ENCODE peak calls at places on chromosomes 11 and 22, in five cellular contexts. One of them, this sample, is unnamed.

GRCh38 chr11:44771252-44771734 is 44.5 kb downstream of the TSPAN18 start:
- DNase-seq in naive thymus-derived CD4-positive, alpha-beta T cell: no peak
- DNase-seq in left lung: no peak
- DNase-seq in body of pancreas: no peak
- DNase-seq in tibial nerve: no peak
- DNase-seq in this sample: no peak

GRCh38 chr11:56740107-56740506 is 8.4 kb downstream of the OR9G4 start:
- DNase-seq in naive thymus-derived CD4-positive, alpha-beta T cell: no peak
- DNase-seq in left lung: no peak
- DNase-seq in body of pancreas: no peak
- DNase-seq in tibial nerve: no peak
- DNase-seq in this sample: no peak

GRCh38 chr11:117627259-117627658 is 169.8 kb downstream of the DSCAML1 start:
- DNase-seq in naive thymus-derived CD4-positive, alpha-beta T cell: no peak
- DNase-seq in left lung: no peak
- DNase-seq in tibial nerve: no peak
- DNase-seq in body of pancreas: no peak
- DNase-seq in this sample: no peak

GRCh38 chr22:23036684-23037428 is 33.5 kb upstream of the GNAZ start:
- DNase-seq in naive thymus-derived CD4-positive, alpha-beta T cell: no peak
- DNase-seq in tibial nerve: no peak
- DNase-seq in body of pancreas: peak; percentile 18
- DNase-seq in left lung: no peak
- DNase-seq in this sample: no peak

GRCh38 chr11:111310088-111310487 is 11.7 kb downstream of the POU2AF3 start:
- DNase-seq in tibial nerve: no peak
- DNase-seq in naive thymus-derived CD4-positive, alpha-beta T cell: no peak
- DNase-seq in body of pancreas: no peak
- DNase-seq in left lung: no peak
- DNase-seq in this sample: no peak

GRCh38 chr11:94245121-94245520 is 59.3 kb upstream of the IZUMO1R start:
- DNase-seq in body of pancreas: no peak
- DNase-seq in left lung: no peak
- DNase-seq in tibial nerve: no peak
- DNase-seq in naive thymus-derived CD4-positive, alpha-beta T cell: no peak
- DNase-seq in this sample: no peak

GRCh38 chr11:122850076-122850631 is 11.9 kb downstream of the CRTAM start:
- DNase-seq in body of pancreas: no peak
- DNase-seq in tibial nerve: no peak
- DNase-seq in naive thymus-derived CD4-positive, alpha-beta T cell: no peak
- DNase-seq in left lung: no peak
- DNase-seq in this sample: no peak

GRCh38 chr11:35166369-35167360 is 27.7 kb downstream of the CD44 start:
- DNase-seq in left lung: peak; percentile 42
- DNase-seq in body of pancreas: no peak
- DNase-seq in tibial nerve: no peak
- DNase-seq in naive thymus-derived CD4-positive, alpha-beta T cell: peak; percentile 45
- DNase-seq in this sample: no peak

GRCh38 chr11:11075515-11076171 is 217.8 kb upstream of the ZBED5 start:
- DNase-seq in tibial nerve: no peak
- DNase-seq in naive thymus-derived CD4-positive, alpha-beta T cell: no peak
- DNase-seq in left lung: no peak
- DNase-seq in body of pancreas: no peak
- DNase-seq in this sample: no peak

GRCh38 chr11:47991266-47991830 is 11.0 kb downstream of the PTPRJ start:
- DNase-seq in left lung: no peak
- DNase-seq in body of pancreas: peak; percentile 91
- DNase-seq in tibial nerve: no peak
- DNase-seq in naive thymus-derived CD4-positive, alpha-beta T cell: no peak
- DNase-seq in this sample: no peak

GRCh38 chr22:17370766-17371181 is 1.5 kb downstream of the CECR2 start:
- DNase-seq in left lung: no peak
- DNase-seq in naive thymus-derived CD4-positive, alpha-beta T cell: no peak
- DNase-seq in body of pancreas: no peak
- DNase-seq in tibial nerve: no peak
- DNase-seq in this sample: no peak

GRCh38 chr22:39933741-39934140 is 26.5 kb upstream of the TMA7B start:
- DNase-seq in naive thymus-derived CD4-positive, alpha-beta T cell: peak; percentile 34
- DNase-seq in tibial nerve: no peak
- DNase-seq in left lung: no peak
- DNase-seq in body of pancreas: no peak
- DNase-seq in this sample: no peak

GRCh38 chr22:45105281-45105700 is 58.4 kb upstream of the NUP50 start:
- DNase-seq in body of pancreas: no peak
- DNase-seq in naive thymus-derived CD4-positive, alpha-beta T cell: no peak
- DNase-seq in tibial nerve: no peak
- DNase-seq in left lung: no peak
- DNase-seq in this sample: no peak

GRCh38 chr11:91653091-91653754 is 571.4 kb upstream of the FAT3 start:
- DNase-seq in left lung: no peak
- DNase-seq in body of pancreas: no peak
- DNase-seq in naive thymus-derived CD4-positive, alpha-beta T cell: no peak
- DNase-seq in tibial nerve: no peak
- DNase-seq in this sample: no peak

GRCh38 chr22:23753371-23753770 is 854 bp downstream of the VPREB3 start:
- DNase-seq in naive thymus-derived CD4-positive, alpha-beta T cell: no peak
- DNase-seq in body of pancreas: no peak
- DNase-seq in left lung: no peak
- DNase-seq in tibial nerve: no peak
- DNase-seq in this sample: no peak

GRCh38 chr11:47979378-47980092 is 824 bp upstream of the PTPRJ start:
- DNase-seq in left lung: no peak
- DNase-seq in body of pancreas: no peak
- DNase-seq in tibial nerve: no peak
- DNase-seq in naive thymus-derived CD4-positive, alpha-beta T cell: no peak
- DNase-seq in this sample: no peak

GRCh38 chr11:122634507-122634906 is 21.0 kb upstream of the UBASH3B start:
- DNase-seq in tibial nerve: no peak
- DNase-seq in left lung: no peak
- DNase-seq in body of pancreas: no peak
- DNase-seq in naive thymus-derived CD4-positive, alpha-beta T cell: no peak
- DNase-seq in this sample: peak; percentile 25

GRCh38 chr11:114438303-114438702 is 964 bp upstream of the REXO2 start:
- DNase-seq in tibial nerve: no peak
- DNase-seq in left lung: no peak
- DNase-seq in naive thymus-derived CD4-positive, alpha-beta T cell: no peak
- DNase-seq in body of pancreas: no peak
- DNase-seq in this sample: no peak

GRCh38 chr11:57087966-57088365 is 93.8 kb upstream of the LRRC55 start:
- DNase-seq in naive thymus-derived CD4-positive, alpha-beta T cell: no peak
- DNase-seq in body of pancreas: no peak
- DNase-seq in tibial nerve: no peak
- DNase-seq in left lung: no peak
- DNase-seq in this sample: no peak

GRCh38 chr11:111660822-111661221 is 58.6 kb downstream of the SIK2 start:
- DNase-seq in body of pancreas: no peak
- DNase-seq in left lung: no peak
- DNase-seq in naive thymus-derived CD4-positive, alpha-beta T cell: no peak
- DNase-seq in tibial nerve: no peak
- DNase-seq in this sample: no peak

GRCh38 chr11:134949716-134950115 is 537.7 kb upstream of the B3GAT1 start:
- DNase-seq in left lung: no peak
- DNase-seq in body of pancreas: no peak
- DNase-seq in naive thymus-derived CD4-positive, alpha-beta T cell: no peak
- DNase-seq in tibial nerve: no peak
- DNase-seq in this sample: no peak

GRCh38 chr11:44729718-44730117 is 3.0 kb downstream of the TSPAN18 start:
- DNase-seq in naive thymus-derived CD4-positive, alpha-beta T cell: no peak
- DNase-seq in body of pancreas: no peak
- DNase-seq in left lung: no peak
- DNase-seq in tibial nerve: no peak
- DNase-seq in this sample: no peak

GRCh38 chr11:102798012-102798746 is at the start of gene MMP1:
- DNase-seq in body of pancreas: no peak
- DNase-seq in left lung: no peak
- DNase-seq in naive thymus-derived CD4-positive, alpha-beta T cell: no peak
- DNase-seq in tibial nerve: no peak
- DNase-seq in this sample: no peak

GRCh38 chr11:66857234-66857926 is 516 bp downstream of the LRFN4 start:
- DNase-seq in tibial nerve: no peak
- DNase-seq in left lung: peak; percentile 71
- DNase-seq in naive thymus-derived CD4-positive, alpha-beta T cell: no peak
- DNase-seq in body of pancreas: no peak
- DNase-seq in this sample: no peak

GRCh38 chr11:116851631-116852030 is 14.2 kb upstream of the APOA1 start:
- DNase-seq in naive thymus-derived CD4-positive, alpha-beta T cell: peak; percentile 45
- DNase-seq in body of pancreas: no peak
- DNase-seq in left lung: peak; percentile 83
- DNase-seq in tibial nerve: no peak
- DNase-seq in this sample: no peak

GRCh38 chr11:68121067-68121899 is at the start of gene CHKA:
- DNase-seq in left lung: peak; percentile 96
- DNase-seq in naive thymus-derived CD4-positive, alpha-beta T cell: peak; percentile 78
- DNase-seq in body of pancreas: peak; percentile 94
- DNase-seq in tibial nerve: peak; percentile 87
- DNase-seq in this sample: peak; percentile 94

GRCh38 chr22:37849089-37849751 is at the start of gene EIF3L:
- DNase-seq in body of pancreas: peak; percentile 91
- DNase-seq in naive thymus-derived CD4-positive, alpha-beta T cell: peak; percentile 84
- DNase-seq in tibial nerve: peak; percentile 69
- DNase-seq in left lung: peak; percentile 98
- DNase-seq in this sample: peak; percentile 89

GRCh38 chr22:26642465-26643367 is 14.7 kb upstream of the MIAT start:
- DNase-seq in tibial nerve: no peak
- DNase-seq in body of pancreas: no peak
- DNase-seq in left lung: no peak
- DNase-seq in naive thymus-derived CD4-positive, alpha-beta T cell: no peak
- DNase-seq in this sample: peak; percentile 32

GRCh38 chr11:9341638-9342137 is 27.3 kb upstream of the TMEM41B start:
- DNase-seq in left lung: no peak
- DNase-seq in tibial nerve: no peak
- DNase-seq in naive thymus-derived CD4-positive, alpha-beta T cell: no peak
- DNase-seq in body of pancreas: no peak
- DNase-seq in this sample: no peak

GRCh38 chr11:6618117-6619020 is 853 bp downstream of the TPP1 start:
- DNase-seq in body of pancreas: peak; percentile 57
- DNase-seq in tibial nerve: no peak
- DNase-seq in naive thymus-derived CD4-positive, alpha-beta T cell: peak; percentile 17
- DNase-seq in left lung: peak; percentile 76
- DNase-seq in this sample: no peak

GRCh38 chr11:88320149-88320559 is 17.4 kb downstream of the CTSC start:
- DNase-seq in left lung: no peak
- DNase-seq in tibial nerve: no peak
- DNase-seq in body of pancreas: no peak
- DNase-seq in naive thymus-derived CD4-positive, alpha-beta T cell: no peak
- DNase-seq in this sample: no peak

GRCh38 chr22:50276143-50276542 is 6.0 kb upstream of the MAPK11 start:
- DNase-seq in naive thymus-derived CD4-positive, alpha-beta T cell: no peak
- DNase-seq in body of pancreas: peak; percentile 50
- DNase-seq in left lung: peak; percentile 91
- DNase-seq in tibial nerve: no peak
- DNase-seq in this sample: peak; percentile 68

GRCh38 chr11:71252782-71253730 is 679 bp upstream of the SHANK2 start:
- DNase-seq in body of pancreas: peak; percentile 85
- DNase-seq in tibial nerve: no peak
- DNase-seq in naive thymus-derived CD4-positive, alpha-beta T cell: no peak
- DNase-seq in left lung: peak; percentile 82
- DNase-seq in this sample: no peak

GRCh38 chr22:43240614-43241013 is 53.7 kb upstream of the TTLL12 start:
- DNase-seq in left lung: no peak
- DNase-seq in body of pancreas: no peak
- DNase-seq in naive thymus-derived CD4-positive, alpha-beta T cell: no peak
- DNase-seq in tibial nerve: no peak
- DNase-seq in this sample: no peak

GRCh38 chr11:40183073-40184064 is 1276.1 kb downstream of the LRRC4C start:
- DNase-seq in naive thymus-derived CD4-positive, alpha-beta T cell: no peak
- DNase-seq in left lung: no peak
- DNase-seq in tibial nerve: no peak
- DNase-seq in body of pancreas: no peak
- DNase-seq in this sample: no peak
- H3K4me3 ChIP-seq in naive thymus-derived CD4-positive, alpha-beta T cell: no peak overlapping the region
- H3K4me3 ChIP-seq in left lung: no peak overlapping the region
- H3K4me3 ChIP-seq in tibial nerve: no peak overlapping the region
- H3K4me3 ChIP-seq in body of pancreas: no peak overlapping the region
- H3K4me3 ChIP-seq in this sample: no peak overlapping the region

GRCh38 chr22:29204617-29205183 is 996 bp upstream of the EMID1 start:
- DNase-seq in naive thymus-derived CD4-positive, alpha-beta T cell: no peak
- DNase-seq in body of pancreas: no peak
- DNase-seq in tibial nerve: no peak
- DNase-seq in left lung: no peak
- DNase-seq in this sample: no peak

GRCh38 chr22:29206372-29207230 is 905 bp downstream of the EMID1 start:
- DNase-seq in tibial nerve: no peak
- DNase-seq in body of pancreas: no peak
- DNase-seq in left lung: no peak
- DNase-seq in naive thymus-derived CD4-positive, alpha-beta T cell: no peak
- DNase-seq in this sample: no peak

GRCh38 chr22:29207231-29207550 is 1.5 kb downstream of the EMID1 start:
- DNase-seq in body of pancreas: no peak
- DNase-seq in tibial nerve: no peak
- DNase-seq in left lung: no peak
- DNase-seq in naive thymus-derived CD4-positive, alpha-beta T cell: no peak
- DNase-seq in this sample: no peak

GRCh38 chr22:29205260-29205597 is 467 bp upstream of the EMID1 start:
- DNase-seq in naive thymus-derived CD4-positive, alpha-beta T cell: no peak
- DNase-seq in body of pancreas: peak; percentile 39
- DNase-seq in left lung: no peak
- DNase-seq in tibial nerve: no peak
- DNase-seq in this sample: no peak

GRCh38 chr22:29205598-29206371 is at the start of gene EMID1:
- DNase-seq in left lung: peak; percentile 84
- DNase-seq in body of pancreas: peak; percentile 60
- DNase-seq in naive thymus-derived CD4-positive, alpha-beta T cell: no peak
- DNase-seq in tibial nerve: no peak
- DNase-seq in this sample: peak; percentile 37
- H3K27me3 ChIP-seq in left lung: no peaks in the 10 kb centered on the region
- H3K27me3 ChIP-seq in body of pancreas: no peaks in the 10 kb centered on the region
- H3K27me3 ChIP-seq in naive thymus-derived CD4-positive, alpha-beta T cell: no peaks in the 10 kb centered on the region
- H3K27me3 ChIP-seq in tibial nerve: peaks cover 10% of the 10 kb centered on the region
- H3K27me3 ChIP-seq in this sample: peaks cover 15% of the 10 kb centered on the region

GRCh38 chr22:41907436-41908401 is 7.2 kb downstream of the SHISA8 start:
- DNase-seq in tibial nerve: no peak
- DNase-seq in left lung: peak; percentile 29
- DNase-seq in naive thymus-derived CD4-positive, alpha-beta T cell: no peak
- DNase-seq in body of pancreas: no peak
- DNase-seq in this sample: no peak

GRCh38 chr22:41910050-41910598 is 4.8 kb downstream of the SHISA8 start:
- DNase-seq in left lung: no peak
- DNase-seq in naive thymus-derived CD4-positive, alpha-beta T cell: no peak
- DNase-seq in body of pancreas: peak; percentile 36
- DNase-seq in tibial nerve: no peak
- DNase-seq in this sample: peak; percentile 36

GRCh38 chr22:41910599-41911291 is 4.1 kb downstream of the SHISA8 start:
- DNase-seq in left lung: peak; percentile 81
- DNase-seq in tibial nerve: peak; percentile 25
- DNase-seq in naive thymus-derived CD4-positive, alpha-beta T cell: peak; percentile 33
- DNase-seq in body of pancreas: peak; percentile 23
- DNase-seq in this sample: peak; percentile 56

GRCh38 chr22:41908409-41909289 is 6.2 kb downstream of the SHISA8 start:
- DNase-seq in body of pancreas: no peak
- DNase-seq in left lung: peak; percentile 4
- DNase-seq in naive thymus-derived CD4-positive, alpha-beta T cell: no peak
- DNase-seq in tibial nerve: no peak
- DNase-seq in this sample: no peak

GRCh38 chr22:41909290-41910049 is 5.4 kb downstream of the SHISA8 start:
- DNase-seq in tibial nerve: no peak
- DNase-seq in naive thymus-derived CD4-positive, alpha-beta T cell: no peak
- DNase-seq in left lung: no peak
- DNase-seq in body of pancreas: no peak
- DNase-seq in this sample: no peak
- H3K4me3 ChIP-seq in tibial nerve: peak overlapping the region; percentile 11
- H3K4me3 ChIP-seq in naive thymus-derived CD4-positive, alpha-beta T cell: no peak overlapping the region
- H3K4me3 ChIP-seq in left lung: no peak overlapping the region
- H3K4me3 ChIP-seq in body of pancreas: no peak overlapping the region
- H3K4me3 ChIP-seq in this sample: peak overlapping the region; percentile 64

GRCh38 chr11:120717623-120718022 is 206.1 kb downstream of the GRIK4 start:
- DNase-seq in left lung: no peak
- DNase-seq in body of pancreas: no peak
- DNase-seq in tibial nerve: no peak
- DNase-seq in naive thymus-derived CD4-positive, alpha-beta T cell: no peak
- DNase-seq in this sample: no peak
- H3K27me3 ChIP-seq in left lung: no peaks in the 10 kb centered on the region
- H3K27me3 ChIP-seq in body of pancreas: no peaks in the 10 kb centered on the region
- H3K27me3 ChIP-seq in tibial nerve: no peaks in the 10 kb centered on the region
- H3K27me3 ChIP-seq in naive thymus-derived CD4-positive, alpha-beta T cell: no peaks in the 10 kb centered on the region
- H3K27me3 ChIP-seq in this sample: peaks cover 95% of the 10 kb centered on the region

This sample was measured in left ventricle myocardium inferior.